ENCODE peak calls at places on chromosomes 11 and 22, in five cellular contexts. H, V, E, T and W are unnamed samples.
A peak's percentile ranks its signal among the peaks of the same experiment; 100 is the strongest.

GRCh38 chr11:65382804-65383368 is 440 bp upstream of the SLC25A45 start:
- DNase-seq in H (peak; percentile 91), V (no peak), E (peak; percentile 89), T (peak; percentile 72), W (peak; percentile 52)

GRCh38 chr22:20957118-20957690 is 9.9 kb upstream of the AIFM3 start:
- DNase-seq in H (peak; percentile 44), V (no peak), E (peak; percentile 27), T (no peak), W (no peak)

GRCh38 chr11:28259177-28259843 is 151.1 kb downstream of the METTL15 start:
- DNase-seq in H (no peak), V (no peak), E (no peak), T (no peak), W (no peak)

GRCh38 chr22:44090571-44090905 is 66.4 kb downstream of the PARVB start:
- DNase-seq in H (no peak), V (no peak), E (no peak), T (no peak), W (no peak)

GRCh38 chr11:22920939-22921565 is 60.8 kb upstream of the CCDC179 start:
- DNase-seq in H (peak; percentile 43), V (peak; percentile 1), E (no peak), T (peak; percentile 54), W (no peak)

GRCh38 chr22:23119492-23120414 is 22.0 kb downstream of the RSPH14 start:
- DNase-seq in H (no peak), V (no peak), E (no peak), T (no peak), W (no peak)

GRCh38 chr11:69204246-69205124 is 48.8 kb downstream of the SMIM38 start:
- DNase-seq in H (no peak), V (no peak), E (no peak), T (no peak), W (no peak)

GRCh38 chr11:69572861-69573260 is 68.1 kb upstream of the CCND1 start:
- DNase-seq in H (no peak), V (no peak), E (no peak), T (no peak), W (no peak)

GRCh38 chr11:12281571-12282478 is 95.5 kb upstream of the PARVA start:
- DNase-seq in H (peak; percentile 91), V (peak; percentile 49), E (peak; percentile 81), T (peak; percentile 82), W (peak; percentile 88)

GRCh38 chr11:117298195-117298594 is 7.0 kb downstream of the BACE1-AS start:
- DNase-seq in H (no peak), V (no peak), E (no peak), T (no peak), W (no peak)

GRCh38 chr11:61488651-61489291 is 19.8 kb upstream of the LRRC10B start:
- DNase-seq in H (peak; percentile 72), V (no peak), E (peak; percentile 64), T (no peak), W (peak; percentile 76)

GRCh38 chr22:36863281-36863680 is 2.5 kb downstream of the NCF4 start:
- DNase-seq in H (no peak), V (no peak), E (no peak), T (no peak), W (no peak)

GRCh38 chr11:62654297-62654696 is 1.2 kb upstream of the INTS5 start:
- DNase-seq in H (no peak), V (no peak), E (no peak), T (no peak), W (no peak)

GRCh38 chr11:133934599-133935550 is 21.9 kb downstream of the IGSF9B start:
- DNase-seq in H (no peak), V (peak; percentile 51), E (no peak), T (no peak), W (no peak)

GRCh38 chr22:49687333-49687732 is 140.3 kb downstream of the BRD1 start:
- DNase-seq in H (no peak), V (no peak), E (no peak), T (no peak), W (no peak)